ENCODE peak calls at places on chromosomes 4 and X, in six cellular contexts. One of them, this sample, is unnamed. For H3K9me3, the result is how much of the 10 kb centered on the place peaks cover.

GRCh38 chr4:82044141-82044993 is 329.4 kb downstream of the HNRNPD start:
- DNase-seq in OCI-LY7: no peak
- DNase-seq in tibial artery: peak
- DNase-seq in H9: peak
- DNase-seq in spleen: peak
- DNase-seq in body of pancreas: peak
- DNase-seq in this sample: peak

GRCh38 chrX:46648660-46649059 is 75.1 kb downstream of the CHST7 start:
- DNase-seq in H9: no peak
- DNase-seq in OCI-LY7: no peak
- DNase-seq in tibial artery: no peak
- DNase-seq in spleen: no peak
- DNase-seq in body of pancreas: no peak
- DNase-seq in this sample: no peak

GRCh38 chrX:98405376-98405775 is 1521.7 kb downstream of the RPA4 start:
- DNase-seq in body of pancreas: no peak
- DNase-seq in H9: no peak
- DNase-seq in tibial artery: no peak
- DNase-seq in OCI-LY7: no peak
- DNase-seq in spleen: no peak
- DNase-seq in this sample: no peak

GRCh38 chr4:99103166-99103565 is 14.6 kb upstream of the ADH5 start:
- DNase-seq in H9: no peak
- DNase-seq in tibial artery: no peak
- DNase-seq in spleen: no peak
- DNase-seq in OCI-LY7: no peak
- DNase-seq in body of pancreas: no peak
- DNase-seq in this sample: no peak

GRCh38 chr4:17781831-17782287 is 438 bp upstream of the FAM184B start:
- DNase-seq in OCI-LY7: no peak
- DNase-seq in body of pancreas: no peak
- DNase-seq in spleen: no peak
- DNase-seq in tibial artery: no peak
- DNase-seq in H9: no peak
- DNase-seq in this sample: no peak

GRCh38 chr4:76611611-76612010 is 176.6 kb downstream of the SHROOM3 start:
- DNase-seq in H9: no peak
- DNase-seq in OCI-LY7: no peak
- DNase-seq in body of pancreas: peak
- DNase-seq in spleen: no peak
- DNase-seq in tibial artery: peak
- DNase-seq in this sample: no peak

GRCh38 chr4:98661356-98662054 is 3.1 kb upstream of the TSPAN5 start:
- DNase-seq in body of pancreas: no peak
- DNase-seq in H9: no peak
- DNase-seq in OCI-LY7: no peak
- DNase-seq in spleen: no peak
- DNase-seq in tibial artery: no peak
- DNase-seq in this sample: no peak

GRCh38 chr4:128913228-128913627 is 103.7 kb downstream of the JADE1 start:
- DNase-seq in OCI-LY7: no peak
- DNase-seq in spleen: no peak
- DNase-seq in body of pancreas: no peak
- DNase-seq in H9: no peak
- DNase-seq in tibial artery: no peak
- DNase-seq in this sample: no peak

GRCh38 chr4:138487217-138487616 is 245.1 kb upstream of the SLC7A11 start:
- DNase-seq in OCI-LY7: no peak
- DNase-seq in spleen: no peak
- DNase-seq in tibial artery: no peak
- DNase-seq in body of pancreas: no peak
- DNase-seq in H9: no peak
- DNase-seq in this sample: no peak

GRCh38 chr4:6090936-6091335 is 72.7 kb upstream of the C4orf50 start:
- DNase-seq in tibial artery: no peak
- DNase-seq in body of pancreas: no peak
- DNase-seq in spleen: no peak
- DNase-seq in OCI-LY7: no peak
- DNase-seq in H9: no peak
- DNase-seq in this sample: no peak

GRCh38 chr4:173135241-173135847 is 33.3 kb upstream of the GALNT7 start:
- DNase-seq in body of pancreas: no peak
- DNase-seq in spleen: no peak
- DNase-seq in H9: no peak
- DNase-seq in OCI-LY7: no peak
- DNase-seq in tibial artery: no peak
- DNase-seq in this sample: no peak

GRCh38 chr4:168511780-168512467 is 15.1 kb downstream of the PALLD start:
- DNase-seq in OCI-LY7: no peak
- DNase-seq in H9: peak
- DNase-seq in spleen: peak
- DNase-seq in body of pancreas: no peak
- DNase-seq in tibial artery: no peak
- DNase-seq in this sample: no peak

GRCh38 chrX:73850124-73851013 is 287.4 kb downstream of the CHIC1 start:
- DNase-seq in tibial artery: no peak
- DNase-seq in OCI-LY7: no peak
- DNase-seq in spleen: no peak
- DNase-seq in H9: no peak
- DNase-seq in body of pancreas: peak
- DNase-seq in this sample: peak

GRCh38 chrX:1500701-1501624 is 36.0 kb downstream of the P2RY8 start:
- DNase-seq in body of pancreas: no peak
- DNase-seq in tibial artery: no peak
- DNase-seq in OCI-LY7: peak
- DNase-seq in spleen: peak
- DNase-seq in H9: no peak
- DNase-seq in this sample: no peak

GRCh38 chrX:106247162-106247561 is 79.1 kb downstream of the PWWP3B start:
- DNase-seq in spleen: no peak
- DNase-seq in H9: no peak
- DNase-seq in tibial artery: no peak
- DNase-seq in OCI-LY7: no peak
- DNase-seq in body of pancreas: no peak
- DNase-seq in this sample: no peak

GRCh38 chr4:26032142-26032541 is 118.1 kb downstream of the SMIM20 start:
- DNase-seq in H9: no peak
- DNase-seq in body of pancreas: no peak
- DNase-seq in spleen: no peak
- DNase-seq in tibial artery: no peak
- DNase-seq in OCI-LY7: no peak
- DNase-seq in this sample: no peak

GRCh38 chr4:7195546-7196282 is 3.4 kb downstream of the SORCS2 start:
- DNase-seq in spleen: no peak
- DNase-seq in OCI-LY7: no peak
- DNase-seq in tibial artery: peak
- DNase-seq in H9: peak
- DNase-seq in body of pancreas: no peak
- DNase-seq in this sample: peak

GRCh38 chr4:57219389-57219890 is 109.3 kb upstream of the IGFBP7 start:
- DNase-seq in H9: no peak
- DNase-seq in spleen: no peak
- DNase-seq in OCI-LY7: no peak
- DNase-seq in body of pancreas: no peak
- DNase-seq in tibial artery: no peak
- DNase-seq in this sample: no peak

GRCh38 chr4:3388461-3389185 is 53.1 kb upstream of the HGFAC start:
- DNase-seq in spleen: peak
- DNase-seq in H9: no peak
- DNase-seq in tibial artery: peak
- DNase-seq in body of pancreas: no peak
- DNase-seq in OCI-LY7: no peak
- DNase-seq in this sample: no peak

GRCh38 chr4:53196872-53197759 is 168.7 kb downstream of the SCFD2 start:
- DNase-seq in OCI-LY7: peak
- DNase-seq in spleen: no peak
- DNase-seq in H9: no peak
- DNase-seq in tibial artery: no peak
- DNase-seq in body of pancreas: no peak
- DNase-seq in this sample: no peak

GRCh38 chr4:151946718-151947117 is 185.9 kb upstream of the GATB start:
- DNase-seq in spleen: no peak
- DNase-seq in tibial artery: no peak
- DNase-seq in OCI-LY7: no peak
- DNase-seq in body of pancreas: no peak
- DNase-seq in H9: no peak
- DNase-seq in this sample: no peak
- H3K9me3 ChIP-seq in spleen: under half
- H3K9me3 ChIP-seq in tibial artery: under half
- H3K9me3 ChIP-seq in OCI-LY7: under half
- H3K9me3 ChIP-seq in body of pancreas: under half
- H3K9me3 ChIP-seq in H9: under half
- H3K9me3 ChIP-seq in this sample: under half

GRCh38 chr4:87114245-87115062 is 106.0 kb downstream of the KLHL8 start:
- DNase-seq in spleen: no peak
- DNase-seq in tibial artery: no peak
- DNase-seq in H9: peak
- DNase-seq in body of pancreas: no peak
- DNase-seq in OCI-LY7: no peak
- DNase-seq in this sample: peak
- TF ChIP-seq CTCF in spleen: no peak
- TF ChIP-seq CTCF in tibial artery: no peak
- TF ChIP-seq CTCF in H9: peak
- TF ChIP-seq CTCF in body of pancreas: no peak
- TF ChIP-seq CTCF in OCI-LY7: peak
- TF ChIP-seq CTCF in this sample: peak

DNA sequence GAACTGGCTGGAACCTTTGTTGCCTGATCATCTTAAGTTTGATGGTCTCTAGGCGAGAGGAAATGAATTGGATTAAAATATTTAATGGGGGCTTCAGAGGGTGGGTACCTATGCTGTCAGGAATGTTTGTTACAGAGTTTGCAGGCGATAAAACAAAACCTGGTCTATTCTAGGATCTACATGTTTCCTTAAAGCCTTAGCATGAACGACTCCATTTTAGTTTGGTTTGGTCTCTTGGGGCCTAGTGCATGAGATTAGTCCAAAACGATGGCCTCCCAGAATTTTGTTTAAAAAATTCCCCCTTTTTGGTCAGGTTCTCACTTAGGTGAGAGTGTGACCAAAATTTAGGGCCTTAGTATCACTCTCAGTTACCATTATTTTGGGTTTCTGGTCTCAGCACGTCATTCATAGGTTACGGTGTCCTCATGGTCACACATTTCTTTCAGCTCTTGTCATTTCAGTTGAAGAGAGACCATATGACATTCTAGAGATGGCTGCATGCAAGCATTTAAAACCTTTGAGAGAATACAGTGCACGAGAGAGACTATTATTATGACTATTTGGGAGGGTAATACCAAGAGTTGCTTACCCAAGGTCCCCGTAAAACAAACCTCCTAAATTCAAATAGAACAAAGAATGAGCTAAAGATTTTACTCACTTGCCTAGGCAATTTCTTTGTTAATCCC is 13.8 kb downstream of the MOB1B start:
- DNase-seq in OCI-LY7: no peak
- DNase-seq in body of pancreas: no peak
- DNase-seq in tibial artery: no peak
- DNase-seq in H9: no peak
- DNase-seq in spleen: no peak
- DNase-seq in this sample: no peak
- H3K9me3 ChIP-seq in OCI-LY7: under half
- H3K9me3 ChIP-seq in body of pancreas: under half
- H3K9me3 ChIP-seq in tibial artery: under half
- H3K9me3 ChIP-seq in H9: under half
- H3K9me3 ChIP-seq in spleen: under half
- H3K9me3 ChIP-seq in this sample: under half

GRCh38 chr4:46270986-46271596 is 118.8 kb downstream of the GABRA2 start:
- DNase-seq in OCI-LY7: peak
- DNase-seq in H9: no peak
- DNase-seq in spleen: no peak
- DNase-seq in body of pancreas: no peak
- DNase-seq in tibial artery: no peak
- DNase-seq in this sample: no peak
- TF ChIP-seq CTCF in OCI-LY7: peak
- TF ChIP-seq CTCF in H9: peak
- TF ChIP-seq CTCF in spleen: no peak
- TF ChIP-seq CTCF in body of pancreas: peak
- TF ChIP-seq CTCF in tibial artery: peak
- TF ChIP-seq CTCF in this sample: peak

This sample was measured in BE2C.